ENCODE peak calls at places on chromosomes 6 and 20, in seven cellular contexts. S, X, E, Z, R, L and O are unnamed samples.

GRCh38 chr20:2745060-2745910 is 52.7 kb downstream of the EBF4 start:
- DNase-seq in S (no peak), X (no peak), E (no peak), Z (no peak), R (no peak), L (no peak), O (no peak)

GRCh38 chr6:142326539-142326938 is 24.7 kb downstream of the ADGRG6 start:
- DNase-seq in S (no peak), X (no peak), E (no peak), Z (no peak), R (no peak), L (no peak), O (no peak)

GRCh38 chr20:63822276-63822696 is 8.8 kb downstream of the ZBTB46 start:
- DNase-seq in S (no peak), X (no peak), E (no peak), Z (no peak), R (no peak), L (no peak), O (no peak)

GRCh38 chr6:158782432-158783166 is 36.6 kb downstream of the EZR start:
- DNase-seq in S (no peak), X (no peak), E (no peak), Z (no peak), R (no peak), L (no peak), O (no peak)

GRCh38 chr6:62763125-62763524 is 448.1 kb upstream of the FKBP1C start:
- DNase-seq in S (no peak), X (no peak), E (no peak), Z (no peak), R (no peak), L (no peak), O (no peak)

GRCh38 chr6:56951049-56951816 is 3.7 kb upstream of the BEND6 start:
- DNase-seq in S (no peak), X (no peak), E (no peak), Z (no peak), R (no peak), L (no peak), O (no peak)

GRCh38 chr6:56714982-56715456 is 72.3 kb upstream of the DST start:
- DNase-seq in S (no peak), X (no peak), E (no peak), Z (no peak), R (no peak), L (no peak), O (no peak)

GRCh38 chr6:49430187-49430586 is 32.9 kb downstream of the MMUT start:
- DNase-seq in S (no peak), X (no peak), E (no peak), Z (no peak), R (no peak), L (no peak), O (no peak)

GRCh38 chr20:10626896-10627295 is 46.9 kb downstream of the JAG1 start:
- DNase-seq in S (no peak), X (no peak), E (no peak), Z (no peak), R (no peak), L (no peak), O (no peak)

GRCh38 chr6:116210750-116211425 is 43.0 kb downstream of the TSPYL4 start:
- DNase-seq in S (no peak), X (no peak), E (no peak), Z (no peak), R (no peak), L (no peak), O (no peak)

GRCh38 chr20:34643919-34644318 is 33.0 kb downstream of the PIGU start:
- DNase-seq in S (peak), X (no peak), E (no peak), Z (no peak), R (no peak), L (no peak), O (no peak)

GRCh38 chr6:35391240-35391968 is 49.0 kb downstream of the PPARD start:
- DNase-seq in S (peak), X (no peak), E (no peak), Z (no peak), R (no peak), L (no peak), O (no peak)

GRCh38 chr6:18101271-18101670 is 21.2 kb downstream of the NHLRC1 start:
- DNase-seq in S (peak), X (no peak), E (no peak), Z (no peak), R (no peak), L (no peak), O (no peak)

GRCh38 chr6:43037706-43038105 is 15.9 kb downstream of the CUL7 start:
- DNase-seq in S (no peak), X (no peak), E (no peak), Z (no peak), R (no peak), L (no peak), O (no peak)

GRCh38 chr20:45343867-45344721 is 4.1 kb downstream of the SDC4 start:
- DNase-seq in S (peak), X (no peak), E (peak), Z (no peak), R (no peak), L (no peak), O (no peak)

GRCh38 chr20:1327827-1328679 is 886 bp downstream of the SDCBP2 start:
- DNase-seq in S (no peak), X (peak), E (peak), Z (no peak), R (no peak), L (no peak), O (no peak)

GRCh38 chr6:107870379-107870778 is 46.3 kb upstream of the SCML4 start:
- DNase-seq in S (no peak), X (no peak), E (no peak), Z (no peak), R (no peak), L (no peak), O (no peak)

GRCh38 chr6:130829333-130829910 is 2.2 kb downstream of the SMLR1 start:
- DNase-seq in S (no peak), X (no peak), E (no peak), Z (no peak), R (no peak), L (no peak), O (no peak)

GRCh38 chr6:35185302-35185681 is 28.5 kb upstream of the SCUBE3 start:
- DNase-seq in S (peak), X (no peak), E (no peak), Z (no peak), R (no peak), L (no peak), O (no peak)

GRCh38 chr6:727796-728195 is 34.9 kb upstream of the EXOC2 start:
- DNase-seq in S (no peak), X (no peak), E (no peak), Z (no peak), R (no peak), L (no peak), O (no peak)

GRCh38 chr20:1509237-1509636 is 18.0 kb upstream of the SIRPB2 start:
- DNase-seq in S (no peak), X (no peak), E (no peak), Z (no peak), R (peak), L (no peak), O (peak)

GRCh38 chr6:56954389-56955170 is at the start of gene BEND6:
- DNase-seq in S (peak), X (peak), E (peak), Z (no peak), R (no peak), L (no peak), O (peak)

GRCh38 chr6:137111296-137112066 is 62.0 kb downstream of the IL22RA2 start:
- DNase-seq in S (no peak), X (no peak), E (no peak), Z (no peak), R (no peak), L (no peak), O (no peak)

GRCh38 chr20:38723069-38723981 is 961 bp upstream of the SLC32A1 start:
- DNase-seq in S (no peak), X (peak), E (no peak), Z (no peak), R (no peak), L (no peak), O (peak)

GRCh38 chr6:37980222-37980595 is 160.7 kb downstream of the ZFAND3 start:
- DNase-seq in S (no peak), X (no peak), E (no peak), Z (no peak), R (no peak), L (no peak), O (no peak)